ENCODE peak calls at places on chromosome 18, in seven cellular contexts. U is H1, G is IMR-90, I is mesendoderm, L is neuronal stem cell, E is trophoblast cell, F is H9. Z is an unnamed sample.

GRCh38 chr18:36372902-36373301 is 75.4 kb downstream of the FHOD3 start:
- DNase-seq in L (no peak), U (no peak), E (peak), F (no peak), G (peak), I (no peak), Z (peak)

GRCh38 chr18:42545825-42546224 is 569.7 kb downstream of the RIT2 start:
- DNase-seq in E (no peak), U (no peak), F (no peak), I (no peak), G (peak), L (no peak), Z (peak)

GRCh38 chr18:31217455-31217854 is 54.8 kb upstream of the DSC1 start:
- DNase-seq in F (no peak), U (no peak), E (peak), I (no peak), G (no peak), L (no peak), Z (no peak)

GRCh38 chr18:12278765-12279682 is 24.9 kb downstream of the CIDEA start:
- DNase-seq in L (peak), I (peak), F (peak), U (peak), G (peak), E (peak), Z (peak)

GRCh38 chr18:49668583-49669290 is 106.9 kb downstream of the LIPG start:
- DNase-seq in U (no peak), F (no peak), L (peak), G (no peak), E (no peak), I (peak), Z (peak)

GRCh38 chr18:77222464-77222863 is 27.2 kb upstream of the GALR1 start:
- DNase-seq in G (no peak), L (no peak), U (no peak), F (no peak), I (no peak), E (no peak), Z (no peak)

GRCh38 chr18:36688020-36688965 is 140.5 kb downstream of the TPGS2 start:
- DNase-seq in I (peak), G (peak), L (peak), F (peak), E (peak), U (peak), Z (peak)

GRCh38 chr18:67876866-67877265 is 360.3 kb upstream of the DSEL start:
- DNase-seq in I (no peak), F (no peak), G (no peak), L (no peak), E (no peak), U (no peak), Z (no peak)

GRCh38 chr18:5469340-5469739 is 74.5 kb downstream of the EPB41L3 start:
- DNase-seq in F (no peak), L (no peak), U (no peak), E (no peak), I (no peak), G (no peak), Z (no peak)

GRCh38 chr18:45110577-45111506 is 430.2 kb downstream of the SETBP1 start:
- DNase-seq in F (no peak), E (no peak), U (no peak), L (no peak), G (no peak), I (no peak), Z (no peak)

GRCh38 chr18:59514193-59514592 is 155.1 kb upstream of the LMAN1 start:
- DNase-seq in F (no peak), U (no peak), G (peak), I (no peak), L (no peak), E (no peak), Z (peak)

GRCh38 chr18:30113454-30113853 is 929.1 kb downstream of the DSC3 start:
- DNase-seq in E (no peak), G (no peak), U (no peak), L (no peak), I (no peak), F (no peak), Z (peak)

GRCh38 chr18:64987096-64987495 is 763.7 kb upstream of the CDH7 start:
- DNase-seq in G (no peak), F (no peak), U (no peak), E (no peak), L (no peak), I (no peak), Z (no peak)

GRCh38 chr18:6289454-6290242 is 125.1 kb downstream of the L3MBTL4 start:
- DNase-seq in L (no peak), F (no peak), G (no peak), U (no peak), I (no peak), E (peak), Z (no peak)

GRCh38 chr18:35029103-35029502 is 12.1 kb upstream of the MAPRE2 start:
- DNase-seq in U (no peak), F (no peak), L (no peak), I (no peak), E (peak), G (peak), Z (peak)

GRCh38 chr18:10792181-10792580 is 266.4 kb downstream of the NAPG start:
- DNase-seq in G (peak), E (no peak), L (no peak), U (no peak), I (no peak), F (no peak), Z (no peak)

GRCh38 chr18:46071615-46071893 is 506 bp downstream of the PSTPIP2 start:
- DNase-seq in I (no peak), U (no peak), G (no peak), L (no peak), F (no peak), E (no peak), Z (peak)

GRCh38 chr18:73983970-73984369 is 163.7 kb downstream of the FBXO15 start:
- DNase-seq in G (no peak), E (no peak), U (no peak), F (no peak), L (no peak), I (no peak), Z (no peak)

GRCh38 chr18:61352611-61353010 is 19.4 kb downstream of the CDH20 start:
- DNase-seq in I (no peak), U (no peak), F (no peak), L (no peak), E (no peak), G (no peak), Z (no peak)

GRCh38 chr18:22914633-22915032 is 18.5 kb upstream of the RBBP8 start:
- DNase-seq in I (peak), U (no peak), G (no peak), F (no peak), E (no peak), L (no peak), Z (no peak)

GRCh38 chr18:3415110-3415509 is 34.9 kb upstream of the TGIF1 start:
- DNase-seq in I (no peak), F (no peak), E (peak), L (no peak), U (no peak), G (no peak), Z (no peak)

GRCh38 chr18:5543036-5543671 is 643 bp downstream of the EPB41L3 start:
- DNase-seq in F (peak), L (peak), G (no peak), U (peak), E (no peak), I (peak), Z (no peak)

GRCh38 chr18:52723456-52724065 is 383.6 kb downstream of the DCC start:
- DNase-seq in F (no peak), L (peak), E (peak), G (no peak), U (no peak), I (peak), Z (no peak)

GRCh38 chr18:3294435-3295080 is 32.6 kb downstream of the MYL12B start:
- DNase-seq in E (peak), U (no peak), G (peak), I (peak), F (peak), L (no peak), Z (peak)

GRCh38 chr18:48756511-48757226 is 194.1 kb downstream of the SMAD7 start:
- DNase-seq in L (no peak), F (no peak), E (no peak), G (no peak), I (no peak), U (no peak), Z (no peak)

GRCh38 chr18:13579874-13580273 is 146.5 kb downstream of the FAM210A start:
- DNase-seq in U (no peak), I (no peak), E (no peak), G (no peak), F (no peak), L (no peak), Z (no peak)

GRCh38 chr18:53790817-53791216 is 433.7 kb downstream of the MBD2 start:
- DNase-seq in U (no peak), F (no peak), I (no peak), G (no peak), E (no peak), L (no peak), Z (no peak)

GRCh38 chr18:44133483-44133882 is 547.2 kb upstream of the SETBP1 start:
- DNase-seq in U (no peak), I (no peak), F (no peak), L (no peak), G (no peak), E (no peak), Z (no peak)

GRCh38 chr18:23992119-23992940 is 22.2 kb upstream of the TTC39C start:
- DNase-seq in F (no peak), G (peak), I (no peak), E (no peak), L (no peak), U (no peak), Z (no peak)

GRCh38 chr18:23876496-23876895 is 138.1 kb upstream of the TTC39C start:
- DNase-seq in E (no peak), F (no peak), I (no peak), G (no peak), L (no peak), U (no peak), Z (no peak)

GRCh38 chr18:9839211-9839610 is 46.6 kb upstream of the TXNDC2 start:
- DNase-seq in G (no peak), U (no peak), L (no peak), E (no peak), F (no peak), I (no peak), Z (no peak)

GRCh38 chr18:49728542-49728941 is 84.8 kb downstream of the ACAA2 start:
- DNase-seq in G (no peak), I (peak), L (no peak), F (peak), U (peak), E (peak), Z (no peak)

GRCh38 chr18:36023336-36023735 is 44.0 kb downstream of the RPRD1A start:
- DNase-seq in G (no peak), F (no peak), L (no peak), I (no peak), U (no peak), E (no peak), Z (no peak)

GRCh38 chr18:73975266-73975665 is 172.4 kb downstream of the FBXO15 start:
- DNase-seq in F (no peak), I (no peak), E (no peak), L (no peak), U (no peak), G (peak), Z (peak)

GRCh38 chr18:10234912-10235439 is 219.5 kb upstream of the APCDD1 start:
- DNase-seq in G (peak), I (peak), L (no peak), U (no peak), E (no peak), F (no peak), Z (peak)

GRCh38 chr18:63440219-63440618 is 17.9 kb upstream of the VPS4B start:
- DNase-seq in E (no peak), U (no peak), L (no peak), F (no peak), I (no peak), G (peak), Z (no peak)

DNA sequence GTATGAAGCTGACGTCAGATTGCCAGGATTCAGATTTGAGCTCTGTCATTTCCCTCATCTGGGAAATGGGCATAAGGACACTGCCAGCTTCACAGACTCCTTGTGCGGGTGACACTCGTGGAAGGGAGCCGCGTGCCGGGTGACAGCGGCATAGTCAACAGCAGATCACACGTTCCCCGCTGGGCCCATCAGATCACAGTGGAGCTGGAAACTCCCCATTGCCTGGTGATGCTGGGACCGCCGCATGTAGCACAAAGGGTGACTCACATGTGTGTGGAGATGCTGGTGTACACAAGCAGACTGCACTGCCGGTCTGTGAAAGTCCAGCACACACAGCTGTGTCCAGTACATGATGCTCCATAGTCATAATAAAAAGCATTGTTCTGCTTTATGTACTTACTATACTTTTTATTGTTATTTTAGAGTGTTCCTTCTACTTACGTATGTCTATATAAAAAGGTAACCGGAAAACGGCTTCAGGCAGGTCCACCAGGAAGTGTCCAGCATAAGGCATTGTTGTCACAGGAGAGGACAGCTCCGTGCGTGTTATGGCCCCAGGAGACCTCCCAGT is 31.8 kb downstream of the SALL3 start:
- DNase-seq in L (no peak), I (no peak), F (no peak), U (no peak), G (no peak), E (no peak), Z (no peak)
- H2BK120ac ChIP-seq in L (peak), I (no peak), F (no peak), U (no peak), G (no peak), E (no peak), Z (no peak)

GRCh38 chr18:55290898-55291297 is 297.1 kb downstream of the TCF4 start:
- DNase-seq in I (peak), L (no peak), U (no peak), F (no peak), E (no peak), G (peak), Z (peak)
- H2BK120ac ChIP-seq in I (no peak), L (no peak), U (no peak), F (no peak), E (no peak), G (no peak), Z (no peak)

GRCh38 chr18:37805773-37806380 is 240.3 kb upstream of the CELF4 start:
- DNase-seq in L (no peak), G (no peak), I (peak), E (no peak), F (no peak), U (no peak), Z (no peak)
- H2BK120ac ChIP-seq in L (no peak), G (no peak), I (no peak), E (no peak), F (no peak), U (no peak), Z (no peak)

DNA sequence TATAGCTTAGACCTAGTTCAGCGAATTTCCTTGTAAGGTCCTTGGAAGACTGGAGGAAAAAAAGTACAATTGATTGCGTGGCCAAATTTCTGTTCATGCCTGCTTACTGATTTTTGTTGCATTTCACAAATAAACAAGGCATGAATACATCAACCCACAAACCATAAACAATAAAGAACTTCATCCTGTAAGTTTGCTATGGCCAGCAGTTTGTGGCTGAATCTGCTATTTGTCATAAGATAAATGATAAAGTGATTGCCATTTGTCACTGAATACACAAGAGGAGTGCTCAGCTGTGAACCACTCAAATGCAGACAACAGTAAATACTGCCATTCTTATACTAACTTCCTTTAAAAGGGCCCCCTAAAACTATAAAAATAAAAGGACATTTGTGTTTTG is 259.5 kb downstream of the CCDC178 start:
- DNase-seq in L (no peak), F (no peak), E (no peak), U (no peak), G (no peak), I (no peak), Z (peak)
- H2BK120ac ChIP-seq in L (no peak), F (no peak), E (no peak), U (no peak), G (no peak), I (no peak), Z (no peak)

GRCh38 chr18:50994031-50994430 is 26.2 kb downstream of the ELAC1 start:
- DNase-seq in E (no peak), G (no peak), U (no peak), F (no peak), I (no peak), L (no peak), Z (no peak)
- H2BK120ac ChIP-seq in E (no peak), G (no peak), U (no peak), F (no peak), I (no peak), L (no peak), Z (no peak)

Z was measured in mesenchymal stem cell.